ENCODE peak calls at places on chromosomes 2 and 18, in five cellular contexts. D is brain microvascular endothelial cell, N is AG04449, E is dorsolateral prefrontal cortex, P is GM12864. B is an unnamed sample.

GRCh38 chr2:10245021-10245420 is 57.7 kb upstream of the HPCAL1 start:
- DNase-seq in D (no peak), N (no peak), E (no peak), P (no peak), B (no peak)

GRCh38 chr2:241014224-241014623 is 15.8 kb downstream of the SNED1 start:
- DNase-seq in D (no peak), N (no peak), E (no peak), P (no peak), B (no peak)

GRCh38 chr2:173254659-173255058 is 100.0 kb upstream of the CDCA7 start:
- DNase-seq in D (no peak), N (no peak), E (no peak), P (no peak), B (no peak)

GRCh38 chr2:12176621-12177020 is 430.2 kb downstream of the LPIN1 start:
- DNase-seq in D (no peak), N (no peak), E (no peak), P (no peak), B (no peak)

GRCh38 chr2:237626813-237627451 is 455 bp upstream of the LRRFIP1 start:
- DNase-seq in D (no peak), N (no peak), E (peak), P (no peak), B (no peak)

GRCh38 chr18:36338420-36338933 is 41.0 kb downstream of the FHOD3 start:
- DNase-seq in D (no peak), N (no peak), E (no peak), P (no peak), B (no peak)

GRCh38 chr2:115763601-115764000 is 1321.2 kb downstream of the DPP10 start:
- DNase-seq in D (no peak), N (no peak), E (no peak), P (no peak), B (no peak)

GRCh38 chr2:166413255-166413654 is 37.5 kb upstream of the SCN9A start:
- DNase-seq in D (no peak), N (no peak), E (no peak), P (no peak), B (no peak)

GRCh38 chr18:58997811-58998337 is 133.2 kb downstream of the ZNF532 start:
- DNase-seq in D (peak), N (peak), E (no peak), P (no peak), B (peak)

GRCh38 chr2:33395660-33396249 is 80.7 kb upstream of the RASGRP3 start:
- DNase-seq in D (peak), N (no peak), E (no peak), P (peak), B (no peak)

GRCh38 chr18:9506046-9506792 is 30.9 kb downstream of the RALBP1 start:
- DNase-seq in D (no peak), N (no peak), E (no peak), P (no peak), B (no peak)

GRCh38 chr2:51866361-51866760 is 834.4 kb upstream of the NRXN1 start:
- DNase-seq in D (no peak), N (peak), E (no peak), P (no peak), B (no peak)

GRCh38 chr18:9139400-9140039 is 2.9 kb downstream of the ANKRD12 start:
- DNase-seq in D (no peak), N (no peak), E (no peak), P (no peak), B (no peak)

GRCh38 chr2:237593596-237594310 is 3.2 kb upstream of the RAB17 start:
- DNase-seq in D (no peak), N (no peak), E (no peak), P (no peak), B (no peak)

GRCh38 chr2:237955640-237956401 is 11.0 kb upstream of the UBE2F start:
- DNase-seq in D (no peak), N (no peak), E (no peak), P (no peak), B (no peak)

GRCh38 chr18:27604583-27604982 is 419.5 kb upstream of the CHST9 start:
- DNase-seq in D (peak), N (no peak), E (no peak), P (no peak), B (peak)

GRCh38 chr2:119432882-119433522 is 1.3 kb downstream of the TMEM37 start:
- DNase-seq in D (no peak), N (no peak), E (no peak), P (no peak), B (no peak)
- H3K4me3 ChIP-seq in D (no peak), N (no peak), E (no peak), P (no peak), B (no peak)

DNA sequence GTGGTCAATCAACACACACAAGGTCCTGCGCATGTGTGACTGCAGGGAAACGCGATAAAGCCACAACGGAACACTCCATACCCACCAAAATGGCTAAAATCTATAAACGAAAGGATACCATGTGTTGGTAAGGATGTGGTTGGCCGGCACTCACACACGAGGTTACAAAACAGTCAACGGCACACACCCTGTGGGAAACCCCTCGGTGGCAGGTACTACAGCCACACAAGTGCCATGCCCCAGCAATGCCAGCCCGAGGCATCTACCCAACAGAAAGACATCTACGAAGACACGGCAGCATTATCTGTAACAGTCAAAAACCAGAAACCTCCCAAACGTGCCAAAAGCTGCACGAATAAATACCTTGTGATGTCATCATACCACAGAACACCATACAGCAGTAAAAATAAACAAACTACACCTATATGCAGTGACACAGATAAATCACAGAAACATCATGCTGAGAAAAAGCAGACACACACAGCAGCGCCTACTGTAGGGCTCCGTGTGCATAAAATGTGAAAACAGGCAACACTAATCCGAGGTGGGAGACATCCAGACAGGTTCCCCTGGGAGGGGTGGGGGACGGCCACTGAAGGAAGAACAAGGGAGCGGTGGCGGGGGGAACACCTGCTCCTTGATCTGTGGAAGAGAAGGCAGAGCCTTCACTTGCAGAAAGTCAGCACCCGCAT is 36.7 kb downstream of the HDAC4 start:
- DNase-seq in D (no peak), N (no peak), E (no peak), P (no peak), B (no peak)
- TF ChIP-seq CTCF in D (no peak), N (no peak), E (no peak), P (no peak), B (no peak)

GRCh38 chr18:63002305-63002704 is 287.0 kb downstream of the PHLPP1 start:
- DNase-seq in D (no peak), N (no peak), E (no peak), P (no peak), B (no peak)

GRCh38 chr18:63004466-63005089 is 289.2 kb downstream of the PHLPP1 start:
- DNase-seq in D (no peak), N (no peak), E (no peak), P (no peak), B (no peak)

GRCh38 chr18:63003899-63004298 is 288.6 kb downstream of the PHLPP1 start:
- DNase-seq in D (no peak), N (no peak), E (no peak), P (no peak), B (no peak)

GRCh38 chr18:63001861-63002260 is 286.5 kb downstream of the PHLPP1 start:
- DNase-seq in D (no peak), N (no peak), E (no peak), P (no peak), B (no peak)

GRCh38 chr18:63002803-63003445 is 287.6 kb downstream of the PHLPP1 start:
- DNase-seq in D (no peak), N (no peak), E (no peak), P (no peak), B (no peak)
- H3K4me3 ChIP-seq in D (no peak), N (no peak), E (no peak), P (no peak), B (no peak)

DNA sequence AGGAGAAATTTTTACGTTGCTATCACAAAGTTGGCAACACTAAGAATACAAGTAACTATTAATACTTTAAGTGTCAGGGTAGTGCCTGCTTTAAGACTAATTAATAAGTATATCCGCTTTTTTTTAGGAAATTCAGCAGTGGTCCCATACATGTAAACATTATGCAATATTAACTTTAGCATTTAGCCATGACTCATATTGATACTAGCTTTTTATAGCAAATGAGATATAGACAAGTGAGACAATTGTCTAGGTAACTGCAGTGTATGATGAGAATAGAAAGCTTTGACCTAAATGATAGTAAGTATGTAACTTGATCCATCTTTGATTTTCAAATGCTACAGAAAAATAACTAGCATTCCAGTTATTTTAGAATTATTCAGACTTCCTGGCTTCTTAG is 27.4 kb upstream of the VRK2 start:
- DNase-seq in D (no peak), N (no peak), E (no peak), P (no peak), B (no peak)
- TF ChIP-seq CTCF in D (no peak), N (no peak), E (no peak), P (no peak), B (no peak)

GRCh38 chr18:66761166-66761565 is 157.3 kb upstream of the CDH19 start:
- DNase-seq in D (no peak), N (no peak), E (no peak), P (no peak), B (no peak)

GRCh38 chr18:66759017-66759416 is 155.1 kb upstream of the CDH19 start:
- DNase-seq in D (no peak), N (no peak), E (no peak), P (no peak), B (no peak)

GRCh38 chr18:66760559-66760958 is 156.7 kb upstream of the CDH19 start:
- DNase-seq in D (no peak), N (no peak), E (no peak), P (no peak), B (no peak)

DNA sequence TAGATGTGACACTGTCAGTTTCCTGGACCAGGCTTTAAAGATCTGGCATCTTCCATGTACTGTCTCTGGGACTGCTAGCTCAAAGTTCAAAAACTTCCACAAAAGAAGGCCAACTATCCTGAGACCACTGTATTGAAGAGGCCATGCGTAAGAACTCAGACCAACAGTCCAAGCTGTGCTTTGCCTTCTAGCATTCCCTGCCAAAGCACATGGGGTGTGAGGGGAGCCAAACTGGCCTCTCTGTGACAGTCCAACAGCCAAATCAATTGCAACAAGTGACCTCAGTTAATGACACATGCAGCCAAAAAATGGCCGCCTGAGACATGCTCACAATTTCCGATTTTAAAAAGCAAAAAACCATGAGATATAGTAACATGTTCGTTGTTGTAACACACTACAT is 160.3 kb upstream of the CDH19 start:
- DNase-seq in D (no peak), N (no peak), E (no peak), P (no peak), B (no peak)
- H3K4me3 ChIP-seq in D (no peak), N (no peak), E (no peak), P (no peak), B (no peak)

DNA sequence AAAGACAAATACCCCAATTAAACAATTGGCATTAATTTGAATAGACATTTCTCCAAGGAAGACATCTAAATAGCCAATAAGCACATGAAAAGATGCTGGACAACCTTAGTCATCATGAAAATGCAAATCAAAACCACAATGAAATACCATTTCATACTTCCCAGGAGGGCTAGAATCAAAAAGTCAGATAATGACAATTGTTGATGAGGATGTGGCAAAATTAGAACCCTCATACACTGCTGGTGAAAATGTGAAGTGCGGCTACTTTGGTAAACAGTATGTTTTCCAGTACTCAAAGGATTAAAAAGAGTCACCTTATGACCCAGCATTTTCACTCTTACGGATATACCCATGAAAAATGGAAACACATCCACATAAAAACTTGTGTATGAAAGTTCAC is 91.6 kb downstream of the FIGN start:
- DNase-seq in D (no peak), N (no peak), E (no peak), P (no peak), B (no peak)
- TF ChIP-seq CTCF in D (no peak), N (no peak), E (no peak), P (no peak), B (no peak)

GRCh38 chr18:11981383-11981632 is at the start of gene IMPA2:
- DNase-seq in D (no peak), N (no peak), E (no peak), P (no peak), B (no peak)

GRCh38 chr18:11984091-11984490 is 2.8 kb downstream of the IMPA2 start:
- DNase-seq in D (no peak), N (no peak), E (no peak), P (no peak), B (no peak)

GRCh38 chr18:11981633-11982366 is 493 bp downstream of the IMPA2 start:
- DNase-seq in D (no peak), N (no peak), E (no peak), P (no peak), B (no peak)

GRCh38 chr18:11983592-11983991 is 2.3 kb downstream of the IMPA2 start:
- DNase-seq in D (no peak), N (no peak), E (no peak), P (no peak), B (no peak)

DNA sequence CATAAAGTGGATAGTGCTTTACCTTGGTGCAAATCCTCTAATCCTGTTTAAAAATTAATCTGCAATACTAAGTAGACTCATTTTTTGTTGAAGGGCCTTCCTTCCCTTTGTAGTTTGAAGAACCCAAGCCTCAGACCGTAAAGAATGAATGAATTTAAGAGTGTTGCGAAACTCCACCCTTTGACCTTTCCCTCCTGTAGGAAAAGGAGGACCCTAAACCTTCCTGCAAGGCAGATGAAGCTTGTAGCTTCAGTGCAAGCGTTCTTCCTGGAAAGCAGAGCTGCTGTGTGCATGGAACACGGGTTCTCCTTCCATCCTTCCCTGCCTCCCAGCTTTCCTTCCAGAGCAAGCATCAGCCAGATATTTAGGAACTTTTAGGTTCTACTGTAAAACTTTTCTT is 1.7 kb downstream of the IMPA2 start:
- DNase-seq in D (no peak), N (no peak), E (no peak), P (no peak), B (no peak)
- H3K4me3 ChIP-seq in D (no peak), N (no peak), E (no peak), P (no peak), B (no peak)

DNA sequence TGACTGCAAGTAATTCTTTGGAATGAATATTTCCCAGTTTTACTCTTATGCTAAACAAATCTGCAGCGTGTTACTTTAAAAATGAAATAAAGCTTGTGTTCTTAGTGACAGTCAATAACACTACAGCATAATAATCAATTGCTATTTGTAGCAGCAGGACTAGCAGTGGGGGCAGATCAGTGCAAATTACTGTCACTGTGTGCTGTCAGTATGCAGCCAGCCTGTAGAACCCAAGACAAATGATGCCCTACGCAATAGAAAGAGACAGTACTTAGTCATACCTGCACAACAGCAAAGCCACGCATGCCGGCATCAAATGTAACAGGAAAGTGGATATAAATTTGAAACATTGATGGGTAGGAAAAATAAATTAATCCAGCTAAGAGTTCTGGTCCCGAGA is 812.3 kb upstream of the ZEB2 start:
- DNase-seq in D (no peak), N (no peak), E (no peak), P (no peak), B (no peak)
- TF ChIP-seq CTCF in D (no peak), N (no peak), E (no peak), P (no peak), B (no peak)